ENCODE peak calls at places on chromosomes 1 and 21, in four cellular contexts. E is HCT116, C is HepG2, H is K562. R is an unnamed sample. For H3K4me1, the result is how much of the 10 kb centered on the place peaks cover.

GRCh38 chr1:187241971-187242370 is 413.2 kb downstream of the PLA2G4A start:
- DNase-seq in E (no peak), C (no peak), H (no peak), R (no peak)

GRCh38 chr1:226223786-226224244 is 351 bp downstream of the MIXL1 start:
- DNase-seq in E (no peak), C (no peak), H (peak), R (no peak)

GRCh38 chr1:171868217-171868616 is 26.9 kb downstream of the DNM3 start:
- DNase-seq in E (no peak), H (no peak), C (no peak), R (no peak)

GRCh38 chr1:33296824-33297223 is 24.1 kb downstream of the A3GALT2 start:
- DNase-seq in C (no peak), H (no peak), E (no peak), R (no peak)

GRCh38 chr1:52032785-52033131 is 852 bp downstream of the KTI12 start:
- DNase-seq in C (peak), H (peak), E (no peak), R (no peak)

GRCh38 chr1:245074232-245074747 is 80.5 kb upstream of the KIF26B start:
- DNase-seq in C (no peak), E (no peak), H (no peak), R (no peak)

GRCh38 chr1:202860744-202861419 is 28.1 kb downstream of the RABIF start:
- DNase-seq in H (peak), E (peak), C (peak), R (no peak)

GRCh38 chr1:70358921-70359564 is 4.5 kb upstream of the ANKRD13C start:
- DNase-seq in H (no peak), C (no peak), E (no peak), R (no peak)

GRCh38 chr1:37238376-37239224 is 204.3 kb upstream of the GRIK3 start:
- DNase-seq in E (no peak), H (no peak), C (no peak), R (no peak)

GRCh38 chr1:226066415-226067077 is 4.0 kb downstream of the H3-3A start:
- DNase-seq in E (no peak), H (no peak), C (no peak), R (no peak)

GRCh38 chr1:150708595-150708994 is 11.6 kb upstream of the GOLPH3L start:
- DNase-seq in H (no peak), C (no peak), E (no peak), R (no peak)

GRCh38 chr1:18225236-18225904 is 117.8 kb downstream of the IGSF21 start:
- DNase-seq in H (no peak), E (no peak), C (no peak), R (no peak)

GRCh38 chr1:16926491-16927195 is 4.9 kb downstream of the CROCC start:
- DNase-seq in C (no peak), H (no peak), E (no peak), R (no peak)

GRCh38 chr1:3922851-3923250 is 22.8 kb upstream of the C1orf174 start:
- DNase-seq in H (no peak), C (no peak), E (no peak), R (no peak)

GRCh38 chr1:90067194-90067593 is 72.3 kb downstream of the ZNF326 start:
- DNase-seq in E (no peak), H (no peak), C (no peak), R (no peak)

GRCh38 chr1:9338354-9339250 is 45.9 kb downstream of the SPSB1 start:
- DNase-seq in C (no peak), E (no peak), H (no peak), R (no peak)

GRCh38 chr21:44090332-44090731 is 16.9 kb upstream of the PWP2 start:
- DNase-seq in E (no peak), C (no peak), H (no peak), R (no peak)

GRCh38 chr1:87051965-87052364 is 137.5 kb downstream of the HS2ST1 start:
- DNase-seq in E (no peak), C (no peak), H (no peak), R (no peak)

GRCh38 chr1:167116174-167116573 is 22.3 kb downstream of the STYXL2 start:
- DNase-seq in H (no peak), E (no peak), C (no peak), R (no peak)

GRCh38 chr1:10629816-10630571 is 155.2 kb downstream of the PEX14 start:
- DNase-seq in C (no peak), H (no peak), E (no peak), R (no peak)

GRCh38 chr1:77370588-77371306 is 88.9 kb downstream of the AK5 start:
- DNase-seq in H (no peak), E (no peak), C (no peak), R (peak)

GRCh38 chr1:85628791-85629531 is 48.4 kb downstream of the CCN1 start:
- DNase-seq in C (peak), H (peak), E (peak), R (peak)

GRCh38 chr1:192439373-192440025 is 122.7 kb downstream of the RGS21 start:
- DNase-seq in C (peak), E (no peak), H (no peak), R (peak)

GRCh38 chr1:7470904-7471638 is 300.0 kb upstream of the VAMP3 start:
- DNase-seq in E (peak), C (no peak), H (peak), R (peak)

GRCh38 chr1:2585318-2586092 is 1.1 kb upstream of the PRXL2B start:
- DNase-seq in E (no peak), H (peak), C (peak), R (no peak)

GRCh38 chr1:90458023-90458422 is 259.1 kb downstream of the BARHL2 start:
- DNase-seq in C (no peak), E (no peak), H (no peak), R (no peak)

GRCh38 chr1:180691322-180691721 is 59.5 kb downstream of the XPR1 start:
- DNase-seq in C (no peak), H (no peak), E (no peak), R (no peak)

GRCh38 chr1:35443768-35444518 is 113.3 kb downstream of the KIAA0319L start:
- DNase-seq in H (peak), C (peak), E (no peak), R (no peak)

GRCh38 chr1:246491551-246492053 is 15.5 kb downstream of the SMYD3 start:
- DNase-seq in C (no peak), H (no peak), E (no peak), R (no peak)

GRCh38 chr21:33026299-33026858 is 644 bp downstream of the OLIG2 start:
- DNase-seq in E (no peak), C (no peak), H (no peak), R (no peak)

GRCh38 chr21:15549671-15550070 is 180.1 kb upstream of the USP25 start:
- DNase-seq in H (no peak), C (peak), E (no peak), R (no peak)

GRCh38 chr1:220153147-220153546 is 59.2 kb downstream of the IARS2 start:
- DNase-seq in H (peak), E (no peak), C (no peak), R (no peak)

GRCh38 chr1:183293243-183293642 is 107.2 kb downstream of the LAMC2 start:
- DNase-seq in H (no peak), C (no peak), E (no peak), R (no peak)

GRCh38 chr1:184324972-184325371 is 61.9 kb upstream of the C1orf21 start:
- DNase-seq in E (no peak), C (no peak), H (no peak), R (no peak)

GRCh38 chr1:21685944-21686678 is 17.0 kb upstream of the RAP1GAP start:
- DNase-seq in C (no peak), E (no peak), H (no peak), R (no peak)

GRCh38 chr1:93692983-93693591 is 11.4 kb upstream of the BCAR3 start:
- DNase-seq in C (peak), H (no peak), E (peak), R (peak)

GRCh38 chr21:42215942-42216725 is 2.8 kb upstream of the ABCG1 start:
- DNase-seq in E (no peak), H (no peak), C (no peak), R (no peak)

GRCh38 chr21:42212261-42212660 is 6.7 kb upstream of the ABCG1 start:
- DNase-seq in E (no peak), H (no peak), C (no peak), R (no peak)

GRCh38 chr1:26269198-26269550 is 10.7 kb upstream of the SH3BGRL3 start:
- DNase-seq in H (no peak), E (no peak), C (no peak), R (no peak)

GRCh38 chr1:22562584-22563551 is at the start of gene EPHA8:
- DNase-seq in C (no peak), H (no peak), E (no peak), R (no peak)

GRCh38 chr1:48048980-48049379 is 51.8 kb upstream of the TRABD2B start:
- DNase-seq in E (no peak), C (no peak), H (no peak), R (no peak)

GRCh38 chr1:48049823-48050539 is 52.8 kb upstream of the TRABD2B start:
- DNase-seq in H (no peak), E (no peak), C (no peak), R (no peak)

GRCh38 chr1:48051466-48052126 is 54.4 kb upstream of the TRABD2B start:
- DNase-seq in C (no peak), H (no peak), E (no peak), R (no peak)

GRCh38 chr1:48047116-48047515 is 49.9 kb upstream of the TRABD2B start:
- DNase-seq in C (no peak), H (no peak), E (no peak), R (no peak)

GRCh38 chr1:48048064-48048463 is 50.9 kb upstream of the TRABD2B start:
- DNase-seq in H (no peak), C (no peak), E (no peak), R (no peak)
- H3K4me1 ChIP-seq in H (under half), C (under half), E (half or more), R (under half)

DNA sequence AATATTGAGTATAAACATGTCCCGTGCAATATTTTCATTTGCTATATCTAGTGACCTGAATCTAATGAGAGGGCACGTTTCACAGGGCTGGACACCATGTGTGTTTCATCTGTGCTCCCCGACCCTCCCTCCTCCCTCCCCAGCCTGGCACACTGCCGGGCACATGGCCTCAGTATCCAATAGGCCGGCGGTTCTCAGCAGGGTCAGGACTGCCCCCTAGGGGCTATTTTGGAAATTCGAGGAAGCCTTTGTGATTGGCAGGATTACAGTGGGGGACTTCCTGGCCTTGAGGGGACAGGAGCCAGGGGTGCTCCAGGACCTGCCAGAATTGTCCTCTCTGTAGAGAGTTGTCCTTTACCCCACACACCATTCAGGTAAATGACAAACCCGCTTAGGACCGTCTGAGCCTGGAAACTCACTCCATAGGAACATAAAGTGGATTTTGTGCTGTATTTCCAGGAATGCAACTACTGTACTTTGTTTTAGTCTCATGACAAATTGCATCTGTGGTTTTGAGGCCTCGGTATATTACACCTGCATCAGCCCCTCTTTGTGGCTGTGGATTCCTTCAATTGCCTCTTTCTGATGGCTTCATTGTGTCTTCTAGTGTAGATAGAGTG is 109.5 kb upstream of the SIM2 start:
- DNase-seq in E (peak), H (peak), C (peak), R (no peak)
- TF ChIP-seq TCF7L2 in E (no peak), H (no peak), C (no peak), R (no peak)

GRCh38 chr1:27604579-27605299 is 795 bp upstream of the AHDC1 start:
- DNase-seq in C (no peak), E (no peak), H (peak), R (no peak)
- H3K4me1 ChIP-seq in C (half or more), E (half or more), H (half or more), R (under half)

GRCh38 chr1:175188936-175189335 is 3.6 kb downstream of the KIAA0040 start:
- DNase-seq in H (peak), E (no peak), C (no peak), R (no peak)

GRCh38 chr1:175192630-175193338 is at the start of gene KIAA0040:
- DNase-seq in E (peak), H (peak), C (peak), R (no peak)

GRCh38 chr1:175193339-175193950 is 869 bp upstream of the KIAA0040 start:
- DNase-seq in E (no peak), H (no peak), C (no peak), R (no peak)

GRCh38 chr1:175192111-175192629 is 406 bp downstream of the KIAA0040 start:
- DNase-seq in C (no peak), H (peak), E (no peak), R (no peak)

DNA sequence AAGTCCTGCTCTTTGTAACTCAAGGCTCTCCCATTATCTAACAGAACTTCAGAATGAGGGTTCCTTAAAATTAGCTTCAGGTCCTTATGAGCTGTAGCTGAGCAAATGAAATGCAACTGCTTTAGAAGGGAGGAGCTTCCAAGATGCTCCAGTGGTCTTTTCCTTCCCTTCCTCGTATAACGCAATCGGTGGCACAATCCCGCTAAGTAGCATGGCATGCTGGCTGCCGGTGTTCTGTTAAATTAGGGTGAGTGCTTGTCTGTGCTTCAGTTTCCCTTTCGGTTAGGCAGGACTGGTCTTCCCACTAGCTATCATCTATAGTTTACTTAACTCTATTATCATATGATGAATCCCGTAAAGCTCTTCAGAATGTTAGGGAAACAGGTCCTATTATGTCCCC is 922 bp downstream of the KIAA0040 start:
- DNase-seq in C (no peak), E (no peak), H (no peak), R (no peak)
- TF ChIP-seq TCF7L2 in C (no peak), E (no peak), H (no peak), R (no peak)

DNA sequence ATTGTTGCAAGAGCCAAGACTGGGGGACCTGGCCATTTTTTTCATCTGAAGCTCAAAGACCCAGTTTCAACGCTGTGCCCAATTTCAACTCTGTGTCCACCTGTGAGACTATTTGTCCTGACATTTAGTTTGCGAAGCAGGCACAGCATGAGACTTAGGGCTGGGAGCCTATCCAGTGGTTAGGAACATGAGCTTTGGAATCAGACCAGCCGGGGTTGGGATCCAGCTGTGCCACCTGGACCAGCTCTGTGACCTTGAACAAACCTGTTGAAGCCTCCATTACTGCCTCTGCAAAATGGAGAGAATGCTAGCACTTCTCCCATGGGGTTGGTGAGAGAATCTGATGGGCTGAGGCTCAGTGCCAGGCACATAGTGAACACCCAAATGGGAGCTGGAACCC is 206.1 kb upstream of the TMEM51 start:
- DNase-seq in E (no peak), H (no peak), C (no peak), R (no peak)
- H3K4me1 ChIP-seq in E (under half), H (under half), C (half or more), R (under half)

DNA sequence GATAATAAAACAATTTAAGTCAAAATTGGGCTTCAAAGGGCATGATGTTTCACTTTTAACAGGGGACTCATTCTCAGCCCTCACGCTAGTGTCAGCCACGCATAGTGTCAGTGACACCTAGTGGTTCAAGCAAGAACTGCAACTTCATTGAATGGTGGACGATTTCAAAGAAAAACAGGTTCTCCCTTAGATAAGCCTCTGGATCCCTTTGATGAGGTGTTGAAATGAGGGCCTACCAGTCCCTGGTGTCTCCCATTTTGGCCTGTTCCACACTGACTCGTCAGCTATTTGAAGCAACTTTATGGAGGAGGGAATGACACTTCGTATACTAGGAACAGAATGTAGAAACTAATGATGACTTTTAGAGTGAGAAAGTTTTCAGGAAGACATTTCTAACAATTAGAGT is 56.2 kb downstream of the FCRL5 start:
- DNase-seq in E (peak), C (peak), H (peak), R (peak)
- TF ChIP-seq TCF7L2 in E (no peak), C (no peak), H (no peak), R (no peak)

GRCh38 chr1:234980657-234981396 is 147.8 kb downstream of the TOMM20 start:
- DNase-seq in H (peak), C (peak), E (peak), R (no peak)
- H3K4me1 ChIP-seq in H (under half), C (half or more), E (half or more), R (half or more)

GRCh38 chr1:228697209-228698016 is 37.9 kb upstream of the RHOU start:
- DNase-seq in E (no peak), H (no peak), C (peak), R (no peak)
- TF ChIP-seq TCF7L2 in E (no peak), H (no peak), C (no peak), R (no peak)

GRCh38 chr1:155082941-155083541 is 4.4 kb downstream of the EFNA3 start:
- DNase-seq in C (no peak), E (no peak), H (no peak), R (no peak)

GRCh38 chr1:155080250-155081228 is 1.9 kb downstream of the EFNA3 start:
- DNase-seq in E (no peak), H (peak), C (no peak), R (no peak)

GRCh38 chr1:155082301-155082940 is 3.8 kb downstream of the EFNA3 start:
- DNase-seq in C (no peak), E (no peak), H (no peak), R (no peak)

GRCh38 chr1:155079487-155080249 is 1.0 kb downstream of the EFNA3 start:
- DNase-seq in E (no peak), C (no peak), H (peak), R (no peak)

DNA sequence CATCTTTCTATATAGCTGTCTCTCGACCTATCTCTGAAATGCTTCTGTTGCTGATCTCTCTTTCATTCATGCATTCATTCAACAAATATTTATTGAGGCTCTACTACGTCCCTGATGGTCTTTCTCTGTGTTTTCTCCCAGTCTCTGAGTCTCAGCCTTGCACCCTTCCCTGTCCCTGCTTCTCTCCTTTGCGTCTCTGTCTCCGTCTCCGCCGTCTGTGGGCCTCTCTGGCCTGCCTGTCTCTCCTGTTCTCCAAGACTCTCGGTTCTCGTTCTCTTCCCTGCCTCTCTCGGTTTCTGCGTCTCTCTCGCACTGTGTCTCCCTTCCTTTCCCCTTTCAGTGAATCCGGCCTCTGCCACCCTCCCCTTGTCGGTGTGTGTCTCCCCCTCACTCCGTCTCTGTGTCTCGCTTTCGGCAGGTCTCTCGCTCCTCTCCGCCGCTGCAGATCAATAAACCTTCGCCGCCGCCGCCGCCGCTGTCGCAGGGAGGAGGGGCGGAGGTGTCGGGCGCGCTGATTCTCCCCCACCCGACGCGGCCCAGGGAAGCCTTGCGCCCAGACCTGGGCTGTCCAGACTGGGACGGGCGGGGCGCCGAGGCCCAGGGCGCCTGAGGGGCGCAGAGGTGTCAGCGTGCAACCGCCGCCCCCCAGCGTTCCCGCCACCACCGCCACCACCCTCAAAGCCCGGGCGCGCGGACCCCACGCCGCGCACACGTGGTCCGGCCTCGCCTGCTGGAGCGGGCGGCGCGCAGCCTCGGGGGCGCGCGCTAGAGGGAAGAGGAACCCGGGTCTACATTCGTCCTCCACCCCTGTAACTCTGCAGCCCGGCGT is 3.0 kb downstream of the EFNA3 start:
- DNase-seq in C (no peak), H (no peak), E (no peak), R (no peak)
- H3K4me1 ChIP-seq in C (half or more), H (half or more), E (half or more), R (under half)